ENCODE peak calls at places on chromosomes 5 and 9, in eight cellular contexts. One of them, this sample, is unnamed.

GRCh38 chr5:176501333-176501732 is 35.9 kb downstream of the RNF44 start:
- DNase-seq in right cardiac atrium: no peak
- DNase-seq in kidney glomerular epithelial cell: no peak
- DNase-seq in HCEC 1CT: peak
- DNase-seq in heart left ventricle: no peak
- DNase-seq in activated CD8-positive, alpha-beta memory T cell treated with anti-CD3 and anti-CD28 coated beads, Interleukin-2, amount 50 U/mL, for 4 hours: no peak
- DNase-seq in spleen: no peak
- DNase-seq in mesendoderm: no peak
- DNase-seq in this sample: no peak

GRCh38 chr9:98804083-98804482 is 3.4 kb upstream of the GALNT12 start:
- DNase-seq in right cardiac atrium: no peak
- DNase-seq in kidney glomerular epithelial cell: no peak
- DNase-seq in HCEC 1CT: no peak
- DNase-seq in heart left ventricle: no peak
- DNase-seq in activated CD8-positive, alpha-beta memory T cell treated with anti-CD3 and anti-CD28 coated beads, Interleukin-2, amount 50 U/mL, for 4 hours: no peak
- DNase-seq in spleen: no peak
- DNase-seq in mesendoderm: no peak
- DNase-seq in this sample: no peak

GRCh38 chr5:43469671-43470396 is 13.8 kb downstream of the TMEM267 start:
- DNase-seq in right cardiac atrium: no peak
- DNase-seq in kidney glomerular epithelial cell: no peak
- DNase-seq in HCEC 1CT: no peak
- DNase-seq in heart left ventricle: no peak
- DNase-seq in activated CD8-positive, alpha-beta memory T cell treated with anti-CD3 and anti-CD28 coated beads, Interleukin-2, amount 50 U/mL, for 4 hours: no peak
- DNase-seq in spleen: no peak
- DNase-seq in mesendoderm: peak
- DNase-seq in this sample: no peak

GRCh38 chr5:115033861-115034260 is 135.8 kb downstream of the TRIM36 start:
- DNase-seq in right cardiac atrium: peak
- DNase-seq in kidney glomerular epithelial cell: no peak
- DNase-seq in HCEC 1CT: no peak
- DNase-seq in heart left ventricle: no peak
- DNase-seq in activated CD8-positive, alpha-beta memory T cell treated with anti-CD3 and anti-CD28 coated beads, Interleukin-2, amount 50 U/mL, for 4 hours: no peak
- DNase-seq in spleen: no peak
- DNase-seq in mesendoderm: peak
- DNase-seq in this sample: peak

GRCh38 chr5:53571403-53571802 is 11.0 kb downstream of the NDUFS4 start:
- DNase-seq in right cardiac atrium: no peak
- DNase-seq in kidney glomerular epithelial cell: no peak
- DNase-seq in HCEC 1CT: no peak
- DNase-seq in heart left ventricle: no peak
- DNase-seq in activated CD8-positive, alpha-beta memory T cell treated with anti-CD3 and anti-CD28 coated beads, Interleukin-2, amount 50 U/mL, for 4 hours: no peak
- DNase-seq in spleen: no peak
- DNase-seq in mesendoderm: no peak
- DNase-seq in this sample: no peak

GRCh38 chr5:72921103-72921502 is 34.7 kb upstream of the FCHO2 start:
- DNase-seq in right cardiac atrium: no peak
- DNase-seq in kidney glomerular epithelial cell: no peak
- DNase-seq in HCEC 1CT: no peak
- DNase-seq in heart left ventricle: no peak
- DNase-seq in activated CD8-positive, alpha-beta memory T cell treated with anti-CD3 and anti-CD28 coated beads, Interleukin-2, amount 50 U/mL, for 4 hours: no peak
- DNase-seq in spleen: no peak
- DNase-seq in mesendoderm: no peak
- DNase-seq in this sample: no peak

GRCh38 chr9:81719972-81720371 is 30.6 kb upstream of the TLE1 start:
- DNase-seq in right cardiac atrium: no peak
- DNase-seq in kidney glomerular epithelial cell: no peak
- DNase-seq in HCEC 1CT: no peak
- DNase-seq in heart left ventricle: no peak
- DNase-seq in activated CD8-positive, alpha-beta memory T cell treated with anti-CD3 and anti-CD28 coated beads, Interleukin-2, amount 50 U/mL, for 4 hours: no peak
- DNase-seq in spleen: no peak
- DNase-seq in mesendoderm: no peak
- DNase-seq in this sample: no peak

GRCh38 chr9:138042640-138043039 is 165.1 kb downstream of the CACNA1B start:
- DNase-seq in right cardiac atrium: no peak
- DNase-seq in kidney glomerular epithelial cell: no peak
- DNase-seq in HCEC 1CT: no peak
- DNase-seq in heart left ventricle: no peak
- DNase-seq in activated CD8-positive, alpha-beta memory T cell treated with anti-CD3 and anti-CD28 coated beads, Interleukin-2, amount 50 U/mL, for 4 hours: no peak
- DNase-seq in spleen: peak
- DNase-seq in mesendoderm: no peak
- DNase-seq in this sample: no peak

GRCh38 chr5:170937072-170937471 is 75.3 kb downstream of the RANBP17 start:
- DNase-seq in right cardiac atrium: no peak
- DNase-seq in kidney glomerular epithelial cell: no peak
- DNase-seq in HCEC 1CT: no peak
- DNase-seq in heart left ventricle: no peak
- DNase-seq in activated CD8-positive, alpha-beta memory T cell treated with anti-CD3 and anti-CD28 coated beads, Interleukin-2, amount 50 U/mL, for 4 hours: no peak
- DNase-seq in spleen: no peak
- DNase-seq in mesendoderm: no peak
- DNase-seq in this sample: no peak

GRCh38 chr9:122948313-122948712 is 7.5 kb downstream of the RABGAP1 start:
- DNase-seq in right cardiac atrium: no peak
- DNase-seq in kidney glomerular epithelial cell: no peak
- DNase-seq in HCEC 1CT: no peak
- DNase-seq in heart left ventricle: no peak
- DNase-seq in activated CD8-positive, alpha-beta memory T cell treated with anti-CD3 and anti-CD28 coated beads, Interleukin-2, amount 50 U/mL, for 4 hours: no peak
- DNase-seq in spleen: no peak
- DNase-seq in mesendoderm: no peak
- DNase-seq in this sample: no peak

GRCh38 chr9:126207256-126207655 is 119.4 kb upstream of the MVB12B start:
- DNase-seq in right cardiac atrium: no peak
- DNase-seq in kidney glomerular epithelial cell: no peak
- DNase-seq in HCEC 1CT: no peak
- DNase-seq in heart left ventricle: no peak
- DNase-seq in activated CD8-positive, alpha-beta memory T cell treated with anti-CD3 and anti-CD28 coated beads, Interleukin-2, amount 50 U/mL, for 4 hours: no peak
- DNase-seq in spleen: no peak
- DNase-seq in mesendoderm: no peak
- DNase-seq in this sample: peak

GRCh38 chr5:115087951-115088350 is 81.8 kb downstream of the TRIM36 start:
- DNase-seq in right cardiac atrium: no peak
- DNase-seq in kidney glomerular epithelial cell: no peak
- DNase-seq in HCEC 1CT: no peak
- DNase-seq in heart left ventricle: no peak
- DNase-seq in activated CD8-positive, alpha-beta memory T cell treated with anti-CD3 and anti-CD28 coated beads, Interleukin-2, amount 50 U/mL, for 4 hours: no peak
- DNase-seq in spleen: no peak
- DNase-seq in mesendoderm: no peak
- DNase-seq in this sample: no peak

GRCh38 chr5:13218518-13218917 is 726.0 kb downstream of the DNAH5 start:
- DNase-seq in right cardiac atrium: no peak
- DNase-seq in kidney glomerular epithelial cell: peak
- DNase-seq in HCEC 1CT: peak
- DNase-seq in heart left ventricle: no peak
- DNase-seq in activated CD8-positive, alpha-beta memory T cell treated with anti-CD3 and anti-CD28 coated beads, Interleukin-2, amount 50 U/mL, for 4 hours: no peak
- DNase-seq in spleen: no peak
- DNase-seq in mesendoderm: peak
- DNase-seq in this sample: no peak

GRCh38 chr9:128575921-128576320 is 23.5 kb downstream of the SPTAN1 start:
- DNase-seq in right cardiac atrium: no peak
- DNase-seq in kidney glomerular epithelial cell: no peak
- DNase-seq in HCEC 1CT: no peak
- DNase-seq in heart left ventricle: no peak
- DNase-seq in activated CD8-positive, alpha-beta memory T cell treated with anti-CD3 and anti-CD28 coated beads, Interleukin-2, amount 50 U/mL, for 4 hours: no peak
- DNase-seq in spleen: no peak
- DNase-seq in mesendoderm: no peak
- DNase-seq in this sample: no peak

GRCh38 chr5:79924936-79925893 is 65.8 kb downstream of the MTX3 start:
- DNase-seq in right cardiac atrium: no peak
- DNase-seq in kidney glomerular epithelial cell: no peak
- DNase-seq in HCEC 1CT: peak
- DNase-seq in heart left ventricle: no peak
- DNase-seq in activated CD8-positive, alpha-beta memory T cell treated with anti-CD3 and anti-CD28 coated beads, Interleukin-2, amount 50 U/mL, for 4 hours: peak
- DNase-seq in spleen: no peak
- DNase-seq in mesendoderm: peak
- DNase-seq in this sample: no peak

GRCh38 chr9:70924905-70925547 is 196.4 kb downstream of the TRPM3 start:
- DNase-seq in right cardiac atrium: no peak
- DNase-seq in kidney glomerular epithelial cell: peak
- DNase-seq in HCEC 1CT: peak
- DNase-seq in heart left ventricle: peak
- DNase-seq in activated CD8-positive, alpha-beta memory T cell treated with anti-CD3 and anti-CD28 coated beads, Interleukin-2, amount 50 U/mL, for 4 hours: no peak
- DNase-seq in spleen: no peak
- DNase-seq in mesendoderm: peak
- DNase-seq in this sample: peak

GRCh38 chr5:15009420-15009819 is 137.8 kb upstream of the ANKH start:
- DNase-seq in right cardiac atrium: no peak
- DNase-seq in kidney glomerular epithelial cell: peak
- DNase-seq in HCEC 1CT: peak
- DNase-seq in heart left ventricle: no peak
- DNase-seq in activated CD8-positive, alpha-beta memory T cell treated with anti-CD3 and anti-CD28 coated beads, Interleukin-2, amount 50 U/mL, for 4 hours: no peak
- DNase-seq in spleen: no peak
- DNase-seq in mesendoderm: no peak
- DNase-seq in this sample: no peak

GRCh38 chr9:133377721-133378216 is 1.6 kb downstream of the STKLD1 start:
- DNase-seq in right cardiac atrium: no peak
- DNase-seq in kidney glomerular epithelial cell: no peak
- DNase-seq in HCEC 1CT: peak
- DNase-seq in heart left ventricle: no peak
- DNase-seq in activated CD8-positive, alpha-beta memory T cell treated with anti-CD3 and anti-CD28 coated beads, Interleukin-2, amount 50 U/mL, for 4 hours: no peak
- DNase-seq in spleen: no peak
- DNase-seq in mesendoderm: no peak
- DNase-seq in this sample: no peak

GRCh38 chr5:78245126-78245525 is 49.4 kb downstream of the AP3B1 start:
- DNase-seq in right cardiac atrium: no peak
- DNase-seq in kidney glomerular epithelial cell: no peak
- DNase-seq in HCEC 1CT: no peak
- DNase-seq in heart left ventricle: no peak
- DNase-seq in activated CD8-positive, alpha-beta memory T cell treated with anti-CD3 and anti-CD28 coated beads, Interleukin-2, amount 50 U/mL, for 4 hours: no peak
- DNase-seq in spleen: no peak
- DNase-seq in mesendoderm: peak
- DNase-seq in this sample: no peak

GRCh38 chr9:15104826-15105420 is 194.7 kb upstream of the FREM1 start:
- DNase-seq in right cardiac atrium: no peak
- DNase-seq in kidney glomerular epithelial cell: peak
- DNase-seq in HCEC 1CT: peak
- DNase-seq in heart left ventricle: no peak
- DNase-seq in activated CD8-positive, alpha-beta memory T cell treated with anti-CD3 and anti-CD28 coated beads, Interleukin-2, amount 50 U/mL, for 4 hours: peak
- DNase-seq in spleen: no peak
- DNase-seq in mesendoderm: peak
- DNase-seq in this sample: peak

GRCh38 chr5:164627051-164627450 is 1121.6 kb downstream of the MAT2B start:
- DNase-seq in right cardiac atrium: no peak
- DNase-seq in kidney glomerular epithelial cell: no peak
- DNase-seq in HCEC 1CT: no peak
- DNase-seq in heart left ventricle: no peak
- DNase-seq in activated CD8-positive, alpha-beta memory T cell treated with anti-CD3 and anti-CD28 coated beads, Interleukin-2, amount 50 U/mL, for 4 hours: no peak
- DNase-seq in spleen: no peak
- DNase-seq in mesendoderm: no peak
- DNase-seq in this sample: no peak

GRCh38 chr9:109919736-109920408 is 139.9 kb downstream of the PALM2AKAP2 start:
- DNase-seq in right cardiac atrium: peak
- DNase-seq in kidney glomerular epithelial cell: no peak
- DNase-seq in HCEC 1CT: no peak
- DNase-seq in heart left ventricle: no peak
- DNase-seq in activated CD8-positive, alpha-beta memory T cell treated with anti-CD3 and anti-CD28 coated beads, Interleukin-2, amount 50 U/mL, for 4 hours: no peak
- DNase-seq in spleen: no peak
- DNase-seq in mesendoderm: no peak
- DNase-seq in this sample: no peak

GRCh38 chr5:169663537-169663936 is 26.5 kb downstream of the DOCK2 start:
- DNase-seq in right cardiac atrium: no peak
- DNase-seq in kidney glomerular epithelial cell: no peak
- DNase-seq in HCEC 1CT: no peak
- DNase-seq in heart left ventricle: no peak
- DNase-seq in activated CD8-positive, alpha-beta memory T cell treated with anti-CD3 and anti-CD28 coated beads, Interleukin-2, amount 50 U/mL, for 4 hours: no peak
- DNase-seq in spleen: no peak
- DNase-seq in mesendoderm: no peak
- DNase-seq in this sample: no peak

GRCh38 chr5:145981612-145982571 is 45.5 kb downstream of the SH3RF2 start:
- DNase-seq in right cardiac atrium: no peak
- DNase-seq in kidney glomerular epithelial cell: peak
- DNase-seq in HCEC 1CT: no peak
- DNase-seq in heart left ventricle: no peak
- DNase-seq in activated CD8-positive, alpha-beta memory T cell treated with anti-CD3 and anti-CD28 coated beads, Interleukin-2, amount 50 U/mL, for 4 hours: no peak
- DNase-seq in spleen: no peak
- DNase-seq in mesendoderm: no peak
- DNase-seq in this sample: no peak

GRCh38 chr5:110769282-110769681 is 30.5 kb downstream of the SLC25A46 start:
- DNase-seq in right cardiac atrium: no peak
- DNase-seq in kidney glomerular epithelial cell: no peak
- DNase-seq in HCEC 1CT: peak
- DNase-seq in heart left ventricle: no peak
- DNase-seq in activated CD8-positive, alpha-beta memory T cell treated with anti-CD3 and anti-CD28 coated beads, Interleukin-2, amount 50 U/mL, for 4 hours: no peak
- DNase-seq in spleen: no peak
- DNase-seq in mesendoderm: no peak
- DNase-seq in this sample: no peak

GRCh38 chr5:154857091-154857533 is 1.3 kb upstream of the CNOT8 start:
- DNase-seq in right cardiac atrium: peak
- DNase-seq in kidney glomerular epithelial cell: peak
- DNase-seq in HCEC 1CT: no peak
- DNase-seq in heart left ventricle: peak
- DNase-seq in activated CD8-positive, alpha-beta memory T cell treated with anti-CD3 and anti-CD28 coated beads, Interleukin-2, amount 50 U/mL, for 4 hours: peak
- DNase-seq in spleen: no peak
- DNase-seq in mesendoderm: peak
- DNase-seq in this sample: no peak

GRCh38 chr5:10009802-10010201 is 239.9 kb downstream of the ATPSCKMT start:
- DNase-seq in right cardiac atrium: no peak
- DNase-seq in kidney glomerular epithelial cell: no peak
- DNase-seq in HCEC 1CT: no peak
- DNase-seq in heart left ventricle: no peak
- DNase-seq in activated CD8-positive, alpha-beta memory T cell treated with anti-CD3 and anti-CD28 coated beads, Interleukin-2, amount 50 U/mL, for 4 hours: no peak
- DNase-seq in spleen: no peak
- DNase-seq in mesendoderm: no peak
- DNase-seq in this sample: no peak

GRCh38 chr5:99543841-99544240 is 615.0 kb upstream of the CHD1 start:
- DNase-seq in right cardiac atrium: no peak
- DNase-seq in kidney glomerular epithelial cell: peak
- DNase-seq in HCEC 1CT: no peak
- DNase-seq in heart left ventricle: no peak
- DNase-seq in activated CD8-positive, alpha-beta memory T cell treated with anti-CD3 and anti-CD28 coated beads, Interleukin-2, amount 50 U/mL, for 4 hours: no peak
- DNase-seq in spleen: no peak
- DNase-seq in mesendoderm: peak
- DNase-seq in this sample: no peak

This sample was measured in G401.